ENCODE peak calls at places on chromosomes 7 and 10, in seven cellular contexts. One of them, this sample, is unnamed.

GRCh38 chr10:34697366-34698247 is 117.5 kb downstream of the PARD3 start:
- DNase-seq in left cardiac atrium: no peak
- DNase-seq in naive thymus-derived CD4-positive, alpha-beta T cell: no peak
- DNase-seq in mucosa of gallbladder: no peak
- DNase-seq in RCC 7860: peak; percentile 97
- DNase-seq in activated CD4-positive, alpha-beta T cell treated with anti-CD3 and anti-CD28 coated beads for 24 hours: no peak
- DNase-seq in HTR-8/SVneo: no peak
- DNase-seq in this sample: no peak

GRCh38 chr10:75531571-75532031 is 100.2 kb downstream of the LRMDA start:
- DNase-seq in left cardiac atrium: no peak
- DNase-seq in naive thymus-derived CD4-positive, alpha-beta T cell: no peak
- DNase-seq in mucosa of gallbladder: no peak
- DNase-seq in RCC 7860: peak; percentile 83
- DNase-seq in activated CD4-positive, alpha-beta T cell treated with anti-CD3 and anti-CD28 coated beads for 24 hours: no peak
- DNase-seq in HTR-8/SVneo: no peak
- DNase-seq in this sample: no peak

GRCh38 chr10:103814104-103814503 is 41.3 kb downstream of the SH3PXD2A start:
- DNase-seq in left cardiac atrium: peak; percentile 2
- DNase-seq in naive thymus-derived CD4-positive, alpha-beta T cell: no peak
- DNase-seq in mucosa of gallbladder: no peak
- DNase-seq in RCC 7860: no peak
- DNase-seq in activated CD4-positive, alpha-beta T cell treated with anti-CD3 and anti-CD28 coated beads for 24 hours: no peak
- DNase-seq in HTR-8/SVneo: no peak
- DNase-seq in this sample: peak; percentile 39

GRCh38 chr10:33556103-33556502 is 221.6 kb upstream of the NRP1 start:
- DNase-seq in left cardiac atrium: no peak
- DNase-seq in naive thymus-derived CD4-positive, alpha-beta T cell: no peak
- DNase-seq in mucosa of gallbladder: no peak
- DNase-seq in RCC 7860: no peak
- DNase-seq in activated CD4-positive, alpha-beta T cell treated with anti-CD3 and anti-CD28 coated beads for 24 hours: no peak
- DNase-seq in HTR-8/SVneo: no peak
- DNase-seq in this sample: no peak

GRCh38 chr7:1663243-1663642 is 6.8 kb upstream of the ELFN1 start:
- DNase-seq in left cardiac atrium: peak; percentile 10
- DNase-seq in naive thymus-derived CD4-positive, alpha-beta T cell: peak; percentile 16
- DNase-seq in mucosa of gallbladder: no peak
- DNase-seq in RCC 7860: no peak
- DNase-seq in activated CD4-positive, alpha-beta T cell treated with anti-CD3 and anti-CD28 coated beads for 24 hours: no peak
- DNase-seq in HTR-8/SVneo: no peak
- DNase-seq in this sample: no peak

GRCh38 chr7:65371468-65371867 is 2.2 kb upstream of the ZNF92 start:
- DNase-seq in left cardiac atrium: no peak
- DNase-seq in naive thymus-derived CD4-positive, alpha-beta T cell: no peak
- DNase-seq in mucosa of gallbladder: no peak
- DNase-seq in RCC 7860: no peak
- DNase-seq in activated CD4-positive, alpha-beta T cell treated with anti-CD3 and anti-CD28 coated beads for 24 hours: no peak
- DNase-seq in HTR-8/SVneo: no peak
- DNase-seq in this sample: no peak

GRCh38 chr7:91915401-91916067 is 25.1 kb upstream of the AKAP9 start:
- DNase-seq in left cardiac atrium: no peak
- DNase-seq in naive thymus-derived CD4-positive, alpha-beta T cell: no peak
- DNase-seq in mucosa of gallbladder: no peak
- DNase-seq in RCC 7860: no peak
- DNase-seq in activated CD4-positive, alpha-beta T cell treated with anti-CD3 and anti-CD28 coated beads for 24 hours: no peak
- DNase-seq in HTR-8/SVneo: no peak
- DNase-seq in this sample: no peak

GRCh38 chr10:6140141-6140841 is 51.5 kb downstream of the RBM17 start:
- DNase-seq in left cardiac atrium: no peak
- DNase-seq in naive thymus-derived CD4-positive, alpha-beta T cell: no peak
- DNase-seq in mucosa of gallbladder: no peak
- DNase-seq in RCC 7860: no peak
- DNase-seq in activated CD4-positive, alpha-beta T cell treated with anti-CD3 and anti-CD28 coated beads for 24 hours: no peak
- DNase-seq in HTR-8/SVneo: no peak
- DNase-seq in this sample: peak; percentile 66

GRCh38 chr10:76297787-76298281 is 866.4 kb downstream of the LRMDA start:
- DNase-seq in left cardiac atrium: no peak
- DNase-seq in naive thymus-derived CD4-positive, alpha-beta T cell: no peak
- DNase-seq in mucosa of gallbladder: peak; percentile 40
- DNase-seq in RCC 7860: peak; percentile 87
- DNase-seq in activated CD4-positive, alpha-beta T cell treated with anti-CD3 and anti-CD28 coated beads for 24 hours: no peak
- DNase-seq in HTR-8/SVneo: no peak
- DNase-seq in this sample: no peak

GRCh38 chr10:78605800-78606350 is 462.9 kb upstream of the ZMIZ1 start:
- DNase-seq in left cardiac atrium: no peak
- DNase-seq in naive thymus-derived CD4-positive, alpha-beta T cell: no peak
- DNase-seq in mucosa of gallbladder: no peak
- DNase-seq in RCC 7860: peak; percentile 56
- DNase-seq in activated CD4-positive, alpha-beta T cell treated with anti-CD3 and anti-CD28 coated beads for 24 hours: no peak
- DNase-seq in HTR-8/SVneo: no peak
- DNase-seq in this sample: no peak

GRCh38 chr10:6530966-6531365 is 49.1 kb downstream of the PRKCQ start:
- DNase-seq in left cardiac atrium: no peak
- DNase-seq in naive thymus-derived CD4-positive, alpha-beta T cell: no peak
- DNase-seq in mucosa of gallbladder: no peak
- DNase-seq in RCC 7860: no peak
- DNase-seq in activated CD4-positive, alpha-beta T cell treated with anti-CD3 and anti-CD28 coated beads for 24 hours: no peak
- DNase-seq in HTR-8/SVneo: no peak
- DNase-seq in this sample: no peak

GRCh38 chr10:27188897-27189296 is 33.7 kb downstream of the MASTL start:
- DNase-seq in left cardiac atrium: no peak
- DNase-seq in naive thymus-derived CD4-positive, alpha-beta T cell: no peak
- DNase-seq in mucosa of gallbladder: no peak
- DNase-seq in RCC 7860: no peak
- DNase-seq in activated CD4-positive, alpha-beta T cell treated with anti-CD3 and anti-CD28 coated beads for 24 hours: no peak
- DNase-seq in HTR-8/SVneo: no peak
- DNase-seq in this sample: no peak

GRCh38 chr10:103284170-103284569 is 7.2 kb downstream of the INA start:
- DNase-seq in left cardiac atrium: no peak
- DNase-seq in naive thymus-derived CD4-positive, alpha-beta T cell: no peak
- DNase-seq in mucosa of gallbladder: no peak
- DNase-seq in RCC 7860: no peak
- DNase-seq in activated CD4-positive, alpha-beta T cell treated with anti-CD3 and anti-CD28 coated beads for 24 hours: no peak
- DNase-seq in HTR-8/SVneo: no peak
- DNase-seq in this sample: no peak

GRCh38 chr10:75305675-75306074 is 69.9 kb upstream of the COMTD1 start:
- DNase-seq in left cardiac atrium: no peak
- DNase-seq in naive thymus-derived CD4-positive, alpha-beta T cell: no peak
- DNase-seq in mucosa of gallbladder: no peak
- DNase-seq in RCC 7860: no peak
- DNase-seq in activated CD4-positive, alpha-beta T cell treated with anti-CD3 and anti-CD28 coated beads for 24 hours: no peak
- DNase-seq in HTR-8/SVneo: no peak
- DNase-seq in this sample: no peak

GRCh38 chr10:32059472-32059871 is 3.2 kb upstream of the KIF5B start:
- DNase-seq in left cardiac atrium: no peak
- DNase-seq in naive thymus-derived CD4-positive, alpha-beta T cell: no peak
- DNase-seq in mucosa of gallbladder: peak; percentile 25
- DNase-seq in RCC 7860: no peak
- DNase-seq in activated CD4-positive, alpha-beta T cell treated with anti-CD3 and anti-CD28 coated beads for 24 hours: no peak
- DNase-seq in HTR-8/SVneo: no peak
- DNase-seq in this sample: no peak

GRCh38 chr10:11298116-11298515 is 280.4 kb downstream of the CELF2 start:
- DNase-seq in left cardiac atrium: no peak
- DNase-seq in naive thymus-derived CD4-positive, alpha-beta T cell: no peak
- DNase-seq in mucosa of gallbladder: no peak
- DNase-seq in RCC 7860: no peak
- DNase-seq in activated CD4-positive, alpha-beta T cell treated with anti-CD3 and anti-CD28 coated beads for 24 hours: no peak
- DNase-seq in HTR-8/SVneo: no peak
- DNase-seq in this sample: no peak

GRCh38 chr10:92387289-92387940 is 96.4 kb downstream of the MARCHF5 start:
- DNase-seq in left cardiac atrium: peak; percentile 24
- DNase-seq in naive thymus-derived CD4-positive, alpha-beta T cell: no peak
- DNase-seq in mucosa of gallbladder: peak; percentile 16
- DNase-seq in RCC 7860: peak; percentile 24
- DNase-seq in activated CD4-positive, alpha-beta T cell treated with anti-CD3 and anti-CD28 coated beads for 24 hours: peak; percentile 2
- DNase-seq in HTR-8/SVneo: peak; percentile 63
- DNase-seq in this sample: peak; percentile 18

GRCh38 chr10:71344916-71345557 is 26.0 kb downstream of the SLC29A3 start:
- DNase-seq in left cardiac atrium: no peak
- DNase-seq in naive thymus-derived CD4-positive, alpha-beta T cell: no peak
- DNase-seq in mucosa of gallbladder: no peak
- DNase-seq in RCC 7860: no peak
- DNase-seq in activated CD4-positive, alpha-beta T cell treated with anti-CD3 and anti-CD28 coated beads for 24 hours: no peak
- DNase-seq in HTR-8/SVneo: no peak
- DNase-seq in this sample: no peak

GRCh38 chr10:124971276-124971675 is 29.4 kb downstream of the ZRANB1 start:
- DNase-seq in left cardiac atrium: no peak
- DNase-seq in naive thymus-derived CD4-positive, alpha-beta T cell: no peak
- DNase-seq in mucosa of gallbladder: no peak
- DNase-seq in RCC 7860: no peak
- DNase-seq in activated CD4-positive, alpha-beta T cell treated with anti-CD3 and anti-CD28 coated beads for 24 hours: no peak
- DNase-seq in HTR-8/SVneo: no peak
- DNase-seq in this sample: no peak

GRCh38 chr10:131520206-131520605 is 208.7 kb upstream of the TCERG1L start:
- DNase-seq in left cardiac atrium: no peak
- DNase-seq in naive thymus-derived CD4-positive, alpha-beta T cell: no peak
- DNase-seq in mucosa of gallbladder: no peak
- DNase-seq in RCC 7860: no peak
- DNase-seq in activated CD4-positive, alpha-beta T cell treated with anti-CD3 and anti-CD28 coated beads for 24 hours: no peak
- DNase-seq in HTR-8/SVneo: no peak
- DNase-seq in this sample: no peak

GRCh38 chr7:24978837-24979469 is 1.0 kb downstream of the OSBPL3 start:
- DNase-seq in left cardiac atrium: no peak
- DNase-seq in naive thymus-derived CD4-positive, alpha-beta T cell: no peak
- DNase-seq in mucosa of gallbladder: no peak
- DNase-seq in RCC 7860: peak; percentile 46
- DNase-seq in activated CD4-positive, alpha-beta T cell treated with anti-CD3 and anti-CD28 coated beads for 24 hours: no peak
- DNase-seq in HTR-8/SVneo: no peak
- DNase-seq in this sample: peak; percentile 30

GRCh38 chr10:29297678-29298077 is 8.8 kb downstream of the LYZL1 start:
- DNase-seq in left cardiac atrium: no peak
- DNase-seq in naive thymus-derived CD4-positive, alpha-beta T cell: no peak
- DNase-seq in mucosa of gallbladder: no peak
- DNase-seq in RCC 7860: no peak
- DNase-seq in activated CD4-positive, alpha-beta T cell treated with anti-CD3 and anti-CD28 coated beads for 24 hours: no peak
- DNase-seq in HTR-8/SVneo: no peak
- DNase-seq in this sample: no peak

GRCh38 chr7:96189129-96189815 is 132.6 kb downstream of the SLC25A13 start:
- DNase-seq in left cardiac atrium: no peak
- DNase-seq in naive thymus-derived CD4-positive, alpha-beta T cell: no peak
- DNase-seq in mucosa of gallbladder: no peak
- DNase-seq in RCC 7860: no peak
- DNase-seq in activated CD4-positive, alpha-beta T cell treated with anti-CD3 and anti-CD28 coated beads for 24 hours: no peak
- DNase-seq in HTR-8/SVneo: no peak
- DNase-seq in this sample: peak; percentile 24

This sample was measured in left colon.